ENCODE peak calls at places on chromosomes 12 and 14, in four cellular contexts. J, R, K and U are unnamed samples.

GRCh38 chr14:78836777-78837176 is 666.6 kb downstream of the NRXN3 start:
- DNase-seq in J (peak), R (peak), K (peak), U (no peak)

GRCh38 chr12:124680863-124681778 is 113.7 kb upstream of the NCOR2 start:
- DNase-seq in J (no peak), R (peak), K (peak), U (no peak)

GRCh38 chr14:75294649-75295033 is 16.0 kb downstream of the FOS start:
- DNase-seq in J (no peak), R (no peak), K (no peak), U (no peak)

GRCh38 chr12:132560831-132561783 is 49.3 kb downstream of the LRCOL1 start:
- DNase-seq in J (peak), R (peak), K (peak), U (peak)

GRCh38 chr14:72653026-72653425 is 240.9 kb downstream of the DPF3 start:
- DNase-seq in J (no peak), R (no peak), K (no peak), U (no peak)

GRCh38 chr12:89353188-89353822 is 1.0 kb upstream of the DUSP6 start:
- DNase-seq in J (peak), R (peak), K (peak), U (peak)

GRCh38 chr14:105563347-105563737 is 37.0 kb downstream of the TMEM121 start:
- DNase-seq in J (no peak), R (no peak), K (no peak), U (no peak)

GRCh38 chr12:117012189-117012805 is 86.9 kb downstream of the TESC start:
- DNase-seq in J (no peak), R (peak), K (peak), U (no peak)

GRCh38 chr14:89773644-89774316 is 180.8 kb downstream of the EFCAB11 start:
- DNase-seq in J (no peak), R (peak), K (peak), U (peak)

GRCh38 chr14:51738754-51739153 is 87.0 kb downstream of the FRMD6 start:
- DNase-seq in J (no peak), R (no peak), K (no peak), U (no peak)

GRCh38 chr14:75907722-75908330 is 74.0 kb downstream of the TGFB3 start:
- DNase-seq in J (no peak), R (no peak), K (no peak), U (no peak)

GRCh38 chr12:69388371-69388770 is 28.8 kb downstream of the YEATS4 start:
- DNase-seq in J (no peak), R (peak), K (peak), U (no peak)

GRCh38 chr12:75505706-75506312 is 5.6 kb downstream of the KRR1 start:
- DNase-seq in J (no peak), R (peak), K (peak), U (no peak)

GRCh38 chr14:53347046-53347445 is 193.9 kb upstream of the DDHD1 start:
- DNase-seq in J (no peak), R (no peak), K (no peak), U (no peak)

GRCh38 chr14:66009104-66009503 is 477.1 kb upstream of the CCDC196 start:
- DNase-seq in J (no peak), R (peak), K (no peak), U (no peak)

GRCh38 chr12:26723379-26724308 is 109.3 kb downstream of the ITPR2 start:
- DNase-seq in J (no peak), R (peak), K (no peak), U (no peak)

GRCh38 chr14:53017837-53018236 is 67.0 kb upstream of the FERMT2 start:
- DNase-seq in J (no peak), R (no peak), K (no peak), U (no peak)

GRCh38 chr12:47762850-47763440 is 4.3 kb upstream of the RAPGEF3 start:
- DNase-seq in J (no peak), R (no peak), K (no peak), U (no peak)

GRCh38 chr12:104718581-104718980 is 239.5 kb downstream of the SLC41A2 start:
- DNase-seq in J (no peak), R (peak), K (no peak), U (no peak)

GRCh38 chr12:15201456-15201855 is 19.8 kb downstream of the RERG start:
- DNase-seq in J (no peak), R (no peak), K (no peak), U (no peak)

GRCh38 chr12:57190037-57190436 is 26.6 kb upstream of the NXPH4 start:
- DNase-seq in J (no peak), R (peak), K (no peak), U (no peak)

GRCh38 chr14:96091941-96092411 is 52.8 kb downstream of the C14orf132 start:
- DNase-seq in J (no peak), R (peak), K (no peak), U (no peak)

GRCh38 chr14:90445011-90445410 is 48.2 kb downstream of the CALM1 start:
- DNase-seq in J (no peak), R (no peak), K (no peak), U (no peak)

GRCh38 chr12:54981796-54982195 is 2.8 kb downstream of the TESPA1 start:
- DNase-seq in J (no peak), R (no peak), K (no peak), U (no peak)

GRCh38 chr14:105155071-105155651 is 13.4 kb downstream of the JAG2 start:
- DNase-seq in J (no peak), R (no peak), K (no peak), U (no peak)

GRCh38 chr12:550473-551260 is 90.9 kb downstream of the B4GALNT3 start:
- DNase-seq in J (no peak), R (no peak), K (no peak), U (no peak)

GRCh38 chr12:117158911-117159310 is 31.4 kb downstream of the FBXO21 start:
- DNase-seq in J (no peak), R (no peak), K (no peak), U (no peak)

GRCh38 chr12:62632521-62632920 is 165.9 kb downstream of the MON2 start:
- DNase-seq in J (no peak), R (peak), K (no peak), U (no peak)

GRCh38 chr14:36781897-36782296 is 120.2 kb downstream of the PAX9 start:
- DNase-seq in J (no peak), R (no peak), K (no peak), U (no peak)

GRCh38 chr14:87712386-87713113 is 280.4 kb downstream of the GALC start:
- DNase-seq in J (no peak), R (peak), K (no peak), U (no peak)

GRCh38 chr12:3727877-3728632 is 24.9 kb downstream of the CRACR2A start:
- DNase-seq in J (peak), R (peak), K (peak), U (no peak)

GRCh38 chr12:77923882-77924281 is 93.2 kb downstream of the NAV3 start:
- DNase-seq in J (no peak), R (peak), K (no peak), U (no peak)

GRCh38 chr12:95283371-95283770 is 65.8 kb downstream of the VEZT start:
- DNase-seq in J (no peak), R (no peak), K (no peak), U (no peak)

GRCh38 chr12:5733136-5733755 is 211.8 kb downstream of the ANO2 start:
- DNase-seq in J (no peak), R (no peak), K (no peak), U (no peak)

GRCh38 chr14:95463173-95463901 is 53.1 kb downstream of the SYNE3 start:
- DNase-seq in J (no peak), R (no peak), K (peak), U (peak)

GRCh38 chr12:114676142-114676741 is 7.7 kb downstream of the TBX3 start:
- DNase-seq in J (no peak), R (peak), K (no peak), U (no peak)

GRCh38 chr12:115394498-115395220 is 710.7 kb upstream of the TBX3 start:
- DNase-seq in J (no peak), R (peak), K (no peak), U (no peak)

GRCh38 chr14:100340454-100340813 is 17.3 kb downstream of the SLC25A47 start:
- DNase-seq in J (no peak), R (no peak), K (no peak), U (no peak)